ENCODE peak calls at places on chromosomes 1 and 21, in ten cellular contexts. S is kidney, Y is pancreas, J is left ventricle myocardium inferior, T is body of pancreas, V is lower leg skin, N is choroid plexus epithelial cell, W is SK-N-SH, P is left lung, Z is WTC11. C is an unnamed sample.

GRCh38 chr1:222521299-222522104 is 26.4 kb downstream of the HHIPL2 start:
- DNase-seq in W (no peak), S (no peak), N (peak), P (no peak), Z (no peak), V (no peak), J (no peak), Y (no peak), T (no peak), C (no peak)

GRCh38 chr1:203281851-203282661 is 23.3 kb upstream of the BTG2 start:
- DNase-seq in S (no peak), P (no peak), V (no peak), Z (no peak), T (peak), W (no peak), J (no peak), Y (no peak), N (no peak), C (no peak)

GRCh38 chr1:20081331-20081810 is 11.4 kb downstream of the PLA2G5 start:
- DNase-seq in S (no peak), N (no peak), T (no peak), W (no peak), Y (no peak), Z (no peak), P (no peak), V (no peak), J (no peak), C (no peak)

GRCh38 chr21:45366931-45367401 is 38.0 kb upstream of the COL18A1 start:
- DNase-seq in J (peak), S (peak), W (peak), V (no peak), Y (no peak), Z (no peak), P (no peak), N (peak), T (peak), C (no peak)

GRCh38 chr21:43986544-43987451 is 25.3 kb upstream of the TRAPPC10 start:
- DNase-seq in Z (no peak), V (no peak), Y (no peak), W (peak), N (no peak), T (no peak), S (peak), J (no peak), P (no peak), C (no peak)

GRCh38 chr1:154176341-154176740 is 15.6 kb downstream of the TPM3 start:
- DNase-seq in Y (no peak), S (no peak), N (peak), W (no peak), T (peak), P (no peak), Z (no peak), J (no peak), V (no peak), C (no peak)

GRCh38 chr1:159891275-159892157 is 8.4 kb downstream of the CFAP45 start:
- DNase-seq in V (peak), T (peak), P (peak), N (peak), J (peak), W (peak), Z (peak), S (peak), Y (peak), C (peak)

GRCh38 chr1:228860911-228861829 is 125.9 kb downstream of the RHOU start:
- DNase-seq in W (no peak), Z (no peak), V (no peak), Y (no peak), T (peak), P (no peak), N (peak), S (no peak), J (no peak), C (no peak)

GRCh38 chr21:22758478-22758877 is 1760.3 kb downstream of the NCAM2 start:
- DNase-seq in V (no peak), S (no peak), T (no peak), Z (no peak), P (no peak), Y (no peak), N (peak), J (no peak), W (no peak), C (no peak)

GRCh38 chr1:65629788-65630187 is 162.9 kb upstream of the PDE4B start:
- DNase-seq in Y (no peak), J (no peak), S (no peak), N (no peak), T (no peak), V (no peak), Z (no peak), P (no peak), W (no peak), C (no peak)

GRCh38 chr1:203655656-203656055 is 29.0 kb downstream of the ATP2B4 start:
- DNase-seq in W (no peak), Y (no peak), T (no peak), N (no peak), S (no peak), P (no peak), J (no peak), V (no peak), Z (no peak), C (no peak)

DNA sequence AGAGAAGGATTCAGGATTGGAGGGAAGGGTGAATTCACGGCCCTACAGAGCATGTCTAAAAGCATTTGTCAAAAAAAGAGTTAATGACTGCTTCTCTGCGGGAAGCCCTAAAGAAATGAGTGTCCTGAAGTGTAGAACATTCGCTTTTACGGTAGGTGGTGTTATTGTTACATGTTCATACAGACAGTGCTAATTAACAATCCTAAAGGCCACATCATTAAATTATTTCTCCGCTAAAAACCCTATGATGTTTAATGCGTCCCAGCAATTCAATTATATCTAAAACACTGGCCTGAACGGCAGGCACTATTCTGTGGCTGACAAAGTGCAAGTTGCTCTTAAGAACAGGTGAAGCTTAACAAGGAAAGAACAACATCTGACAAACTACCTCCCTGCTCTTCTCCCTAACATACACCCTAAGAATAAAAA is 112.3 kb upstream of the NFIA start:
- DNase-seq in P (no peak), V (no peak), Y (no peak), S (no peak), J (no peak), T (no peak), Z (no peak), N (peak), W (peak), C (no peak)
- TF ChIP-seq CTCF in P (no peak), V (no peak), Y (peak), S (peak), J (peak), T (peak), Z (no peak), N (peak), W (peak), C (peak)

DNA sequence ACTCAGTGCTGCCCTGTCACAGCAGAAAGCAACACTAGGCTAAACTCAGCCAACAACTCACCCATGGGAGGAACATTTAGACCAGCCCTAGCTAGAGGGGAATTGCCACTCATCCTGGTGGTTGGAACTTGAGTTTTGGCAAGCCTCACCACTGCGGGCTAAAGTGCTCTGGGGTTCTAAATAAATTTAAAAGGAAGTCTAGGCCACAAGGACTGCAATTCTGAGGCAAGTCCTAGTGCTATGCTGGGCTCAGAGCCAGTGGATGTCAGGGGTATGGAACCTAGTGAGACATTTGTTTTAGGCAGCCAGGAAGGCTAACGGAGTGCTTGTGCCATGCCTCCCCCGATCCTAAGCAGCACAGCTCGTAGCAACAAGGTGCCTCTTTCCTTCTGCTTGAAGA is 78.0 kb downstream of the RGS13 start:
- DNase-seq in P (no peak), W (no peak), Y (no peak), Z (no peak), S (no peak), V (no peak), N (peak), J (no peak), T (no peak), C (no peak)
- TF ChIP-seq CTCF in P (no peak), W (no peak), Y (no peak), Z (no peak), S (no peak), V (no peak), N (no peak), J (no peak), T (no peak), C (no peak)

GRCh38 chr1:86504130-86504479 is 35.4 kb downstream of the CLCA1 start:
- DNase-seq in N (peak), T (no peak), Z (no peak), P (peak), Y (no peak), J (no peak), S (no peak), V (no peak), W (no peak), C (no peak)

GRCh38 chr1:86500731-86501130 is 32.0 kb downstream of the CLCA1 start:
- DNase-seq in Y (no peak), V (no peak), P (no peak), T (no peak), N (no peak), S (no peak), Z (no peak), J (no peak), W (no peak), C (no peak)

GRCh38 chr1:86503477-86504129 is 34.9 kb downstream of the CLCA1 start:
- DNase-seq in S (peak), P (peak), Y (no peak), V (no peak), W (no peak), Z (peak), T (peak), J (peak), N (peak), C (no peak)

GRCh38 chr1:86504895-86505625 is 36.3 kb downstream of the CLCA1 start:
- DNase-seq in Y (no peak), N (peak), V (peak), T (no peak), Z (no peak), J (no peak), S (no peak), W (no peak), P (no peak), C (no peak)

GRCh38 chr1:86502721-86503430 is 34.1 kb downstream of the CLCA1 start:
- DNase-seq in W (no peak), J (no peak), N (peak), T (peak), Z (peak), P (no peak), S (no peak), V (peak), Y (no peak), C (no peak)
- TF ChIP-seq CTCF in W (no peak), J (no peak), N (peak), T (no peak), Z (no peak), P (no peak), S (no peak), V (no peak), Y (no peak), C (no peak)

GRCh38 chr1:26191739-26192138 is 1.3 kb downstream of the CATSPER4 start:
- DNase-seq in J (no peak), Z (no peak), W (no peak), Y (no peak), P (no peak), T (no peak), S (no peak), N (no peak), V (no peak), C (no peak)

GRCh38 chr1:26189331-26189730 is 1.1 kb upstream of the CATSPER4 start:
- DNase-seq in Z (no peak), N (no peak), P (no peak), J (no peak), S (no peak), V (no peak), T (no peak), Y (no peak), W (no peak), C (no peak)

GRCh38 chr1:26189751-26190275 is 589 bp upstream of the CATSPER4 start:
- DNase-seq in N (no peak), V (no peak), T (no peak), P (no peak), J (no peak), W (no peak), Y (no peak), Z (no peak), S (no peak), C (no peak)

GRCh38 chr1:26188477-26188876 is 1.9 kb upstream of the CATSPER4 start:
- DNase-seq in N (no peak), P (no peak), S (no peak), W (no peak), V (no peak), Y (no peak), T (no peak), Z (no peak), J (no peak), C (no peak)

DNA sequence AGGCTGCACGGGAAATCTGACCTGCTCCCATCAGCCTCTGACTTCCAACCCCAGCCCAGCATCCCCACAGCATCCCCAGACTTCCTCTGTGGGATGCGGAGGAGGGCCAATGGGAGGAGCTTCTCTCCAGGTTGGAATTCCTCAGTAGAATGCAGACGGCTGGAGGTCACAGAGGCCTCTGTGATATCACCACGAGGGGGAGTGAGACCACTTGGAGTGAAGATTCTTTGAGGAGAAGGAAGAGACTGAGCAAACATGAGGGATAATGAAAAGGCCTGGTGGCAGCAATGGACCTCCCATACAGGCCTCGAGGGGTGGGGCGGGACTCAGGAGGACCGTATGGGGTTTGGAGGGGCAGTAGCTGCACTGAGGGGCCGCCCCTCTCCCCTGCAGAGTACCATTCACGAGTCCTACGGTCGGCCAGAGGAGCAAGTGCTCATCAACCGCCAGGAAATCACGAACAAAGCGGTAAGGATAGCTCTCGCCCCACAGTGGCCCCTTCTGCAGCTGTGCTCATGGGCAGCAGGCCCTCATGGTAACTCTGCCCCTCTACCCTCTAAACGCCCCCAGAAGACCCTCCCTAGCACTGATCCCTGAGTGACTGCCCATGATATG is at the start of gene CATSPER4:
- DNase-seq in T (no peak), J (no peak), Z (peak), Y (no peak), S (no peak), N (peak), W (no peak), P (no peak), V (no peak), C (no peak)
- TF ChIP-seq CTCF in T (peak), J (peak), Z (peak), Y (no peak), S (peak), N (peak), W (peak), P (no peak), V (no peak), C (peak)